ENCODE peak calls at places on chromosomes 7 and 10, in nine cellular contexts. W, G, L, V, Q, B, O, K and U are unnamed samples.

GRCh38 chr7:66768865-66769832 is 28.6 kb downstream of the RABGEF1 start:
- DNase-seq in W (no peak), V (no peak), K (no peak), B (no peak), O (no peak), Q (no peak), G (no peak), L (no peak), U (no peak)

GRCh38 chr7:140674899-140675701 is 2.4 kb downstream of the ADCK2 start:
- DNase-seq in K (no peak), W (no peak), L (peak), V (peak), Q (peak), G (peak), B (peak), O (no peak), U (no peak)

GRCh38 chr7:139948167-139948566 is 114.6 kb downstream of the PARP12 start:
- DNase-seq in V (no peak), O (no peak), K (no peak), L (no peak), G (no peak), Q (no peak), W (no peak), B (no peak), U (no peak)

GRCh38 chr7:26538683-26539082 is 247.0 kb downstream of the SNX10 start:
- DNase-seq in O (no peak), L (no peak), B (no peak), G (no peak), Q (peak), W (no peak), V (no peak), K (no peak), U (no peak)

GRCh38 chr7:28190077-28190476 is 9.5 kb upstream of the JAZF1 start:
- DNase-seq in B (no peak), K (no peak), Q (no peak), G (no peak), W (no peak), O (no peak), V (no peak), L (no peak), U (no peak)

GRCh38 chr7:41472427-41473125 is 230.3 kb downstream of the INHBA start:
- DNase-seq in G (no peak), O (no peak), L (no peak), W (no peak), B (no peak), Q (no peak), K (no peak), V (no peak), U (no peak)

GRCh38 chr10:76324283-76324682 is 892.9 kb downstream of the LRMDA start:
- DNase-seq in G (no peak), V (no peak), B (no peak), W (no peak), K (no peak), L (peak), O (no peak), Q (peak), U (no peak)

GRCh38 chr7:29995652-29996051 is 6.1 kb upstream of the SCRN1 start:
- DNase-seq in B (no peak), L (no peak), V (peak), K (no peak), G (no peak), O (no peak), Q (no peak), W (no peak), U (no peak)

GRCh38 chr10:43691503-43691902 is 42.8 kb upstream of the ZNF32 start:
- DNase-seq in V (no peak), O (no peak), W (no peak), K (no peak), G (no peak), Q (no peak), L (no peak), B (no peak), U (no peak)

GRCh38 chr7:36784991-36785940 is 61.0 kb upstream of the AOAH start:
- DNase-seq in O (no peak), Q (peak), W (peak), G (no peak), V (no peak), L (no peak), K (peak), B (no peak), U (peak)

GRCh38 chr7:11726251-11727155 is 105.5 kb downstream of the THSD7A start:
- DNase-seq in B (no peak), W (no peak), L (peak), Q (no peak), K (no peak), V (no peak), G (no peak), O (no peak), U (no peak)

GRCh38 chr7:15837627-15838026 is 151.1 kb upstream of the MEOX2 start:
- DNase-seq in O (no peak), K (no peak), Q (no peak), L (no peak), B (no peak), V (no peak), W (no peak), G (no peak), U (no peak)

GRCh38 chr7:22726849-22727792 is at the start of gene IL6:
- DNase-seq in K (peak), W (peak), G (peak), L (peak), Q (peak), V (peak), O (no peak), B (no peak), U (peak)

GRCh38 chr7:76326646-76327233 is 24.3 kb downstream of the HSPB1 start:
- DNase-seq in L (no peak), G (peak), W (no peak), B (peak), O (no peak), K (no peak), Q (no peak), V (no peak), U (no peak)

GRCh38 chr10:106920538-106920937 is 244.0 kb downstream of the SORCS1 start:
- DNase-seq in B (no peak), L (no peak), V (no peak), O (no peak), K (no peak), W (no peak), G (no peak), Q (no peak), U (no peak)

GRCh38 chr7:70619130-70619529 is 512.8 kb upstream of the GALNT17 start:
- DNase-seq in W (no peak), K (no peak), G (no peak), B (no peak), O (no peak), Q (no peak), L (no peak), V (no peak), U (no peak)

GRCh38 chr10:43849551-43849950 is 200.9 kb upstream of the ZNF32 start:
- DNase-seq in W (no peak), Q (no peak), K (no peak), L (no peak), G (no peak), B (no peak), V (no peak), O (no peak), U (no peak)

GRCh38 chr7:41029072-41029492 is 673.8 kb downstream of the INHBA start:
- DNase-seq in B (peak), V (peak), L (peak), K (no peak), Q (no peak), O (no peak), W (no peak), G (no peak), U (peak)

GRCh38 chr10:71577345-71577744 is 142.2 kb downstream of the C10orf105 start:
- DNase-seq in L (no peak), W (no peak), B (no peak), V (no peak), Q (no peak), K (no peak), O (no peak), G (no peak), U (no peak)

GRCh38 chr10:25113231-25114035 is 61.4 kb upstream of the GPR158 start:
- DNase-seq in L (peak), V (peak), G (peak), B (peak), W (peak), Q (peak), K (peak), O (no peak), U (peak)

DNA sequence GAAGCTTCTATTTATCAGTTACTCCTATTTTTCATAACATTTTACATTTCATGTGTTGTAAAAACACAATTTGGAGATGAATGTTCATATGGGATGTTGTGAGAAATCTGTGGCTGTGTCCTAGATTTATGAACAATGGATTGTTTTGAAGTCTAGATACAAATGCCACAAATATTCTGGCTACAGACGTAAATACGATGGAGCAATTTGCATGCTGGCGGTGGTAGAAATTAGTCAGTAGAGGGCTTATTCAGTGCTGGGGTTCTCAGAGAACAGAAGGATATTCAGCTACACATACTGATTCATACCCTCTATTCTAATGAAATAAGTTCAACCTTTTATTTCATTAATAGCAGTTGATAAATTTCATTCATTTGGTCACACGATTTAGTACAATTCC is 48.8 kb downstream of the PLPP4 start:
- DNase-seq in B (no peak), Q (no peak), W (no peak), O (no peak), G (no peak), V (no peak), K (no peak), L (no peak), U (no peak)
- TF ChIP-seq CTCF in B (no peak), Q (no peak), W (no peak), O (no peak), G (no peak), V (no peak), K (no peak), L (no peak), U (no peak)

DNA sequence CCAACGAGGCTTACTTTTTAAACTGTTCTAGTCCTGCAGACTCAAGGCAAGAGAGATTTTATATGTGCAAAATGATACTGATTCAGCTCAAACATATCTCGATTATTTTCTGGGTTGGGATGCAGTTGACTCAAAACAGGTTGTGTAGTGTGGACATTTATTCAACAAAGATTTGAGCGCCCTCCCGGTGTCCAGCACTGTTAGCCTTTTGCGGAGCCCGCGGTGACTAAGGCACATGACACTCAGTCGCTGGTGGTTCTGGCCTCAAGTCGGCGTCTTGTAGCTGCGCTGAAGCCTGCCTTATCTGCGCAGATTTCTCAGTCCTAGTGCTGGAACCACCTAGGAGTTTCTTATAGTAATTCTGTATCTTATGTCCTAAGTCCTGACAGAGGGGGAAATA is 938 bp upstream of the CADPS2 start:
- DNase-seq in B (peak), V (peak), O (no peak), L (peak), G (peak), Q (peak), W (no peak), K (peak), U (peak)
- TF ChIP-seq CTCF in B (no peak), V (no peak), O (no peak), L (peak), G (peak), Q (no peak), W (no peak), K (no peak), U (no peak)

GRCh38 chr10:118710487-118710886 is 44.3 kb downstream of the CACUL1 start:
- DNase-seq in Q (no peak), W (no peak), G (no peak), V (no peak), L (no peak), O (no peak), K (no peak), B (no peak), U (no peak)

GRCh38 chr10:118708571-118708970 is 46.2 kb downstream of the CACUL1 start:
- DNase-seq in Q (no peak), V (no peak), G (no peak), W (no peak), B (no peak), O (no peak), K (no peak), L (no peak), U (no peak)

GRCh38 chr10:118712080-118712479 is 42.7 kb downstream of the CACUL1 start:
- DNase-seq in W (no peak), L (no peak), V (no peak), O (no peak), K (no peak), G (no peak), B (no peak), Q (no peak), U (no peak)

GRCh38 chr10:118712930-118713634 is 41.7 kb downstream of the CACUL1 start:
- DNase-seq in G (no peak), L (no peak), Q (no peak), B (no peak), K (no peak), W (no peak), V (no peak), O (no peak), U (no peak)
- TF ChIP-seq CTCF in G (no peak), L (no peak), Q (no peak), B (no peak), K (no peak), W (peak), V (no peak), O (peak), U (peak)

DNA sequence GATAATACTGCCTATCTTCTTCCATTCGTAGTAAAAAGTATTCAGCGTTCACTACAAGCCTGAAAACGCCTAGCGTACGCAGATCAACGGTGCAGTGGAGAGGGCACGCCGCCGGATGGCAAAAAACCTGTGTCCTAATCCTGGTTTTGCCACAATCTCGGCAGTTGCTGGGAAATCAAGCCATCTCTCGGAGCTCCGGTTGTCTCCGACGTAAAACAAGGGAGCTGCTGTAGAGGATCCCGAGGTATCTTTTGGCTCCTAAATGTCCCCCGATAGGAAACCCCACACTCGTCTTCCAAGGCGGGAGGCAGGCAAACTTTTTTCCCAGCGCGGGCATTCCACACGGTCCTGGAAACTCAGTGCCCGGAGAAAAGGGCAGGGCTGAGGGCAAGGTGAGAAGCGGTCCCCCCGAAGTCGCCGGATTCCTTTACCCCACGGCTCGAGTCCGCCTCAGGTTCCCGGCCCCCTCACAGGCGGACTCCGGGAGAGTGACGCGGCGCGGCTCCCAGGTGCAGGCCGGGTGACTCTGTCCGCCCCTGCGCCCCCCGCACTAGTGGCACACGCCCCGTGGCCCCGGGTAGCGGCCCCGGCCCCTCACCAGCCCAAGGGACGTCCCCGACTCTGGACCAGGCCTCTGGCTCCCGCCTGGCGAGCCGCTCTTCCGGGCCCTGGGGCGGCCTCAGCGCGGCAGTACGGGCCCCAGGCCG is 649 bp downstream of the IDE start:
- DNase-seq in K (peak), O (no peak), V (no peak), G (peak), W (peak), L (peak), B (peak), Q (peak), U (peak)
- TF ChIP-seq CTCF in K (no peak), O (no peak), V (no peak), G (no peak), W (peak), L (no peak), B (no peak), Q (no peak), U (no peak)

DNA sequence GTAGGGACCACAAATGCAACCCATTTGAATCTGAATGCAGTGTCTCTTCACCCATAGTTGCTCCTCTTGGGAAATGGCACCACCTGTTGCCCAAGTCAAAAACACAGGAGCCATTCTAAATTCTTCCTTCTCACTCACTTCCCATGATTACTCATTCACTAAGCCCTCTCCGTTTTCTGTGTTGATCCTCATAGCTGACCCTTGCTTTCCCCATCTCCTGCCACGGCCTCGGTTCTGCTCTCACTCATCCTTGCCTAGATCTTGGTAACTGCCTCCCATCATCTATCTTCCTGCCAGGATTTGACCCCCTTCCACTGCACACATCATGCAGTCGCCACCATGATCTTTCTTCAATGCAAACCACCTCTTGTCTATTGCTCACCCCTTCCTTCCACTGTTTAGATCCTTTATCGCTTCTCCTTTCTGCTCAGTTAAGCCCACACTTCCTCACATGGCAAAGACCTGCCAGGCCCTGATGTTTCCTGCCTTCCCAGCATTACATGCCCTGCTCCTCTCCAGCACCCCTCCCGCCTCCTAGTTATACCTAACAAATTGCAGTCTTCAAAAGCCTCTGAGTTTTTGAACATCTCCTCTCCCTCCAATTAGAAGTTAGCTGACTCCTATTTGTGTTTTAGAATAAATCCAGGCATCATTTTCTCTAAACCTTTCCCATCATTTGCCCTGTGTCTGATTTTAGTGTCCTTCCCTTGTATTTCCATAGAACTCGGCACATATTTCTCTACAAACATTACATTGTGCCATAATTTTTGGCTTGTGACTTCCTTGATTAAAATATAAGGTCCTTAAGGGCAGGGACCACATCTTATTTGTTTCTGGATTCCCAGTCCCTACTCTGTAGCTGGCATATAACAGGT is 19.2 kb upstream of the CPN1 start:
- DNase-seq in Q (no peak), G (peak), B (peak), K (peak), O (no peak), V (no peak), L (peak), W (no peak), U (no peak)
- TF ChIP-seq CTCF in Q (no peak), G (peak), B (peak), K (peak), O (peak), V (peak), L (peak), W (no peak), U (no peak)

GRCh38 chr10:3622845-3623621 is 162.0 kb downstream of the KLF6 start:
- DNase-seq in W (peak), Q (no peak), K (no peak), L (no peak), O (no peak), V (peak), G (no peak), B (no peak), U (peak)
- TF ChIP-seq CTCF in W (peak), Q (no peak), K (no peak), L (no peak), O (no peak), V (no peak), G (no peak), B (no peak), U (no peak)